ENCODE peak calls at places on chromosome 18, in four cellular contexts. Y, T, J and G are unnamed samples. For H3K4me1, the result is how much of the 10 kb centered on the place peaks cover.

GRCh38 chr18:28120811-28121210 is 56.1 kb downstream of the CDH2 start:
- DNase-seq in T (no peak), Y (no peak), J (no peak), G (no peak)

GRCh38 chr18:78494204-78494603 is 485.4 kb upstream of the SALL3 start:
- DNase-seq in T (no peak), J (no peak), Y (peak), G (no peak)

GRCh38 chr18:3692113-3692621 is 242.2 kb downstream of the TGIF1 start:
- DNase-seq in J (no peak), Y (no peak), T (no peak), G (no peak)

GRCh38 chr18:57813245-57813644 is 10.1 kb upstream of the ATP8B1 start:
- DNase-seq in T (no peak), J (no peak), Y (peak), G (no peak)

GRCh38 chr18:61295153-61295552 is 38.1 kb upstream of the CDH20 start:
- DNase-seq in Y (no peak), T (no peak), J (no peak), G (no peak)

GRCh38 chr18:23131693-23132319 is 3.5 kb upstream of the CABLES1 start:
- DNase-seq in J (peak), T (peak), Y (peak), G (peak)

GRCh38 chr18:63097198-63097597 is 222.4 kb downstream of the BCL2 start:
- DNase-seq in Y (no peak), J (no peak), T (no peak), G (no peak)

GRCh38 chr18:35683021-35683420 is 101.5 kb downstream of the GALNT1 start:
- DNase-seq in Y (peak), J (no peak), T (peak), G (no peak)

GRCh38 chr18:32158108-32158624 is 31.7 kb upstream of the MEP1B start:
- DNase-seq in Y (peak), T (peak), J (peak), G (peak)

GRCh38 chr18:48294894-48295585 is 114.1 kb downstream of the ZBTB7C start:
- DNase-seq in Y (no peak), T (no peak), J (no peak), G (no peak)

GRCh38 chr18:48771641-48772380 is 179.0 kb downstream of the SMAD7 start:
- DNase-seq in J (no peak), Y (no peak), T (peak), G (no peak)

GRCh38 chr18:13161276-13161899 is 57.2 kb upstream of the LDLRAD4 start:
- DNase-seq in Y (no peak), J (no peak), T (no peak), G (no peak)

GRCh38 chr18:42275949-42276730 is 321.1 kb downstream of the PIK3C3 start:
- DNase-seq in Y (no peak), J (no peak), T (no peak), G (no peak)

GRCh38 chr18:34834897-34835296 is 124.8 kb downstream of the DTNA start:
- DNase-seq in T (no peak), Y (peak), J (no peak), G (no peak)

GRCh38 chr18:22983175-22983574 is 50.0 kb downstream of the RBBP8 start:
- DNase-seq in J (peak), T (peak), Y (peak), G (peak)

GRCh38 chr18:6414118-6414722 is 491 bp downstream of the L3MBTL4 start:
- DNase-seq in T (peak), J (no peak), Y (peak), G (peak)

GRCh38 chr18:50819027-50819726 is 639 bp downstream of the MRO start:
- DNase-seq in J (no peak), T (peak), Y (peak), G (peak)

DNA sequence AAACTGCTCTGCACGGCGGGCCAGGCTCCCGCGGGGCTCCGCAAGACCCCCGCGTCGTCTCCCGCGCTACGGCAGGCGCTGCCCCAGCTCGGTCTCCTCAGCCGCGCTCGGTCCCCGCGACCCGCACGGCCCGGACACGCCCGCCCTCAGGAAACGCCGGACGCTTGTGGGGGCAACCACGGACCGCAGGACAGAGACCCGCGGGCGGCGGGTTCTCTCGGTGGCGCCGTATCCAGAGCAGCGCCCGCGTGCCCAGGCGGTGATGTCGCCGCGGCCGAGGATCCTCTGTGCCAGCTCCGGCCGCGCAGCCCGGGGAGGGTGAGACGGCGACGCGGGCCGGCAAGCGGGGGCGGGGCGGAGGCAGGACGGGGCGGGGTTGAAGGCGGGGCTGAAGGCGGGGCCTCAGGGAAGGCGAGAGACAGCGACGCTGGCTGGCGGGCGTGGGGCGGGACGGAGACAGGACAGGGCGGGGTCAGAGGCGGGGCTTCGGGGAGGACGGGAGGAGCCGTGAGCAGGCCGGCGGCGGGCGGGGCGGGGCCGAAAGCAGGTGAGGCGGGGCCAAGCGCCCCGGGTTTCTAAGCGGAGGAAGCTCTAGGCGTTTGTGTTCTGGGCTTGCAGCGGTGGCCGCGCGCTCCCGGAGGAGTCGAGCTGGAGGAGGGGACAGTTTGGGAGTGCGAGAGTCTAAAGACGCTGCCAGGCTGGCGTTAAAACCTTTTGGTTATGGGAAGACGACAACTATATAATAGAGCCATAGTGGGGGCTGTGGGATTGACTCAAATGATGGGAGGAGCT is at the start of gene DSEL:
- DNase-seq in T (peak), Y (peak), J (peak), G (peak)
- H2AFZ ChIP-seq in T (peak), Y (peak), J (peak), G (peak)

GRCh38 chr18:76454429-76454828 is 40.6 kb downstream of the ZNF516 start:
- DNase-seq in J (no peak), T (no peak), Y (no peak), G (no peak)
- H3K4me1 ChIP-seq in J (under half), T (half or more), Y (under half), G (half or more)

DNA sequence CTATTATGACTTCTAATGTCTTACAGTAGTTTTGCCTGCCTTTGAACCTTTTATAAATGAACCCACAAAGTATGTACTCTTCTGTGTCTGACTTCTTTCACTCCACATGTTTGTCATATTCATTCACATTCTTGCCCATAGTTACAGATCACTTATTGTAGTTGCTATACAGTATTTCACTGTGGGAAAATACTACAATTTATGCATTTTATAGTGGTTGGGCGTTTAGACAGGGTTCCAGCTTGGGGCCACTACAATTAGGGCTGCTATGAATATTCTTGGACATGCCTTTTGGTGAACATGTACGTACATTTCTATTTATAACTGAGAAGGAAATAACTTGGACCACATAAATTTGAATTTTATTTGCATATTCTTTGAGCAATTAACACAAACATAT is 15.5 kb upstream of the PMAIP1 start:
- DNase-seq in J (no peak), T (no peak), Y (no peak), G (no peak)
- TF ChIP-seq EZH2phosphoT487 in J (no peak), T (no peak), Y (no peak), G (no peak)

DNA sequence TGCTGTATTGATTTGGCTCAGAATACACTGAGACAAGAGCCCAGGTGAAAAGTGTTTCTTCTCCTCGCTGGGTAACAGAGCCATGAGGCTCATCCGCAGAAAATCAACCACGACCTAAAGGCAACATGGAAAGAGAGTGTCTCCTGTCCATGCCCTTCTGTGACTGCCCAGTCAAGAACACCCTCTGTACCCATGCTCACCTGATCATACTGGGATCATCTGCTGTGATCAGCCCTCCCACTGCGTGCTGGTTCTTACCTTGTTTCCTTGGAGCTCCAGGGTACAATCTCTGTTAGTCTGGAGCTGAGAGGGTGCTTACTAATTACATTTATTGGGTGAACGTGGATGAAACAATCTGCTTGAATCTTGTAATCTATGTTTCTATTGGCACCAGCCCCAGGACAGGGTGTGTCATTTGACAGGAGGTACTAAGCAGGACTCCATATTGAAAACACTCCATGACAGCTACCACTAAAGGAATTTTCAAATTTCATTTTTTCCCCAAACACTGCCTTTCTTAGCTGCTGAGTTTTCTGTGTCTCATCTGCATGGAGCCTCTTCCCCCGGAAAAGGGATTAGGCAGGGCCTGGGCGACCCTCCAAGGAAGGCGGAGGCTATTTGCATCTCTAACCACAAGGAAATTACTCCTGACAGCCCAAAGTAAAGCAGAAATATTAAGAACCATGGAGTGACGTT is 39.7 kb upstream of the GRP start:
- DNase-seq in T (no peak), J (no peak), Y (peak), G (no peak)
- H2AFZ ChIP-seq in T (no peak), J (no peak), Y (no peak), G (no peak)

DNA sequence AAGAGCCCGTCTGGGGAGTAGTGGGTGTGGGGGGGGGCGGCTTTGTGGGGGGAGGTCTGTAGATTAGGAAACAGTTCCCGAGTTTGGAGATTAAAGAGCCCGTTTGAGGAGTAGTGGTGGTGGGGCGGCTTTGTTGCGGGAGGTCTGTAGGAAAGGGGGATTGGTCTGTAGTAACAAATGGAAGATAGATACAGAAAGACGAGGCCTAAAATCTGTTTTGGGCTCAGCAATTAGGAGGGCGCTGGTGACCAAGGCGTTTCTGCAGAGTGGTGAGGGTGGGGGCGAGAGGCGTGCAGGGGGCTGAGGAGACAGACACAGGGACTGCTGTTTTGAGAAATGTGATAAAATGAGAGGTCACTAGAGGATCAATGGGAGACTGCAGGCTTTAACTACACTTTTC is 1.7 kb upstream of the ADNP2 start:
- DNase-seq in J (no peak), T (no peak), Y (no peak), G (no peak)
- H3K4me1 ChIP-seq in J (under half), T (under half), Y (under half), G (under half)